ENCODE peak calls at places on chromosome 2, in eight cellular contexts. J, N, M, H, K, C, X and W are unnamed samples.

GRCh38 chr2:73999881-74000597 is 15.3 kb downstream of the TET3 start:
- DNase-seq in N (no peak), K (no peak), C (no peak), H (no peak), M (peak), J (no peak), X (peak), W (no peak)

GRCh38 chr2:231687133-231687852 is 21.0 kb upstream of the PTMA start:
- DNase-seq in X (peak), K (peak), C (peak), J (no peak), N (peak), M (peak), H (no peak), W (peak)

GRCh38 chr2:168316073-168316440 is 68.7 kb upstream of the STK39 start:
- DNase-seq in N (no peak), X (peak), J (no peak), H (no peak), M (no peak), K (no peak), C (no peak), W (no peak)

GRCh38 chr2:127909019-127909418 is 23.3 kb upstream of the AMMECR1L start:
- DNase-seq in H (no peak), J (no peak), K (no peak), M (no peak), N (no peak), X (no peak), C (no peak), W (no peak)

GRCh38 chr2:43005975-43006833 is 213.8 kb upstream of the HAAO start:
- DNase-seq in H (no peak), C (no peak), K (no peak), J (no peak), M (no peak), N (no peak), X (no peak), W (no peak)

GRCh38 chr2:200363279-200363678 is 56.8 kb downstream of the SPATS2L start:
- DNase-seq in C (no peak), N (no peak), X (no peak), K (no peak), J (no peak), M (no peak), H (no peak), W (no peak)

GRCh38 chr2:100952512-100952911 is 49.6 kb upstream of the RPL31 start:
- DNase-seq in K (no peak), N (no peak), J (no peak), C (no peak), M (no peak), X (no peak), H (no peak), W (no peak)

GRCh38 chr2:118841828-118842461 is 5.5 kb downstream of the EN1 start:
- DNase-seq in C (no peak), M (no peak), H (no peak), X (no peak), N (no peak), J (no peak), K (no peak), W (no peak)

GRCh38 chr2:43942881-43943280 is 52.9 kb downstream of the LRPPRC start:
- DNase-seq in N (no peak), J (no peak), X (no peak), C (no peak), K (no peak), M (no peak), H (no peak), W (no peak)

GRCh38 chr2:228767196-228767595 is 503.9 kb downstream of the PID1 start:
- DNase-seq in M (no peak), N (no peak), C (no peak), X (peak), H (no peak), K (no peak), J (no peak), W (no peak)

GRCh38 chr2:65370387-65371093 is 61.9 kb downstream of the SPRED2 start:
- DNase-seq in K (no peak), X (no peak), C (no peak), M (no peak), N (no peak), H (no peak), J (no peak), W (no peak)

GRCh38 chr2:109214651-109215371 is 85.8 kb downstream of the SH3RF3 start:
- DNase-seq in C (no peak), X (no peak), H (no peak), K (no peak), N (no peak), M (no peak), J (no peak), W (no peak)

GRCh38 chr2:86000131-86000937 is 105.4 kb downstream of the POLR1A start:
- DNase-seq in K (no peak), X (peak), H (no peak), N (no peak), M (no peak), C (peak), J (no peak), W (no peak)

GRCh38 chr2:102122115-102122514 is 20.4 kb upstream of the IL1R1 start:
- DNase-seq in X (peak), K (no peak), H (no peak), N (no peak), C (no peak), M (peak), J (no peak), W (no peak)

GRCh38 chr2:159072795-159073194 is 104.4 kb downstream of the TANC1 start:
- DNase-seq in X (peak), M (no peak), J (no peak), K (no peak), N (no peak), H (no peak), C (no peak), W (no peak)

GRCh38 chr2:162030363-162030762 is 43.7 kb downstream of the DPP4 start:
- DNase-seq in H (no peak), N (no peak), M (no peak), X (no peak), J (no peak), K (no peak), C (no peak), W (no peak)

GRCh38 chr2:15734871-15735737 is 143.4 kb downstream of the DDX1 start:
- DNase-seq in K (no peak), H (no peak), C (no peak), X (no peak), M (no peak), N (no peak), J (no peak), W (no peak)

GRCh38 chr2:55155206-55155605 is 76.9 kb downstream of the CLHC1 start:
- DNase-seq in M (no peak), N (no peak), X (no peak), C (no peak), J (no peak), K (no peak), H (no peak), W (no peak)

GRCh38 chr2:212264227-212264626 is 274.4 kb downstream of the ERBB4 start:
- DNase-seq in X (no peak), K (no peak), H (no peak), M (no peak), J (no peak), N (no peak), C (no peak), W (no peak)

GRCh38 chr2:195037072-195037471 is 620.0 kb upstream of the SLC39A10 start:
- DNase-seq in K (no peak), M (no peak), J (no peak), H (no peak), C (no peak), N (no peak), X (no peak), W (no peak)

GRCh38 chr2:48356701-48357322 is 173.1 kb upstream of the STON1 start:
- DNase-seq in K (peak), X (no peak), C (no peak), J (no peak), M (peak), H (no peak), N (no peak), W (no peak)

GRCh38 chr2:190592831-190593230 is 56.1 kb upstream of the NAB1 start:
- DNase-seq in X (peak), H (no peak), C (no peak), N (no peak), M (no peak), J (no peak), K (no peak), W (no peak)

GRCh38 chr2:25331686-25332365 is 9.9 kb downstream of the DNMT3A start:
- DNase-seq in C (peak), J (no peak), M (no peak), H (no peak), N (no peak), K (no peak), X (peak), W (peak)

GRCh38 chr2:227818569-227819397 is 5.1 kb downstream of the CCL20 start:
- DNase-seq in H (peak), X (no peak), J (peak), N (no peak), K (no peak), M (peak), C (peak), W (peak)

GRCh38 chr2:29110916-29111315 is 4.3 kb upstream of the CLIP4 start:
- DNase-seq in N (no peak), K (peak), X (peak), H (no peak), M (peak), J (no peak), C (no peak), W (no peak)

GRCh38 chr2:239674981-239675855 is 274.4 kb upstream of the HDAC4 start:
- DNase-seq in N (no peak), H (no peak), J (no peak), M (no peak), X (no peak), C (no peak), K (no peak), W (no peak)

GRCh38 chr2:217981084-217981730 is 21.6 kb downstream of the TNS1 start:
- DNase-seq in C (peak), H (no peak), N (no peak), K (no peak), M (no peak), X (no peak), J (no peak), W (no peak)

GRCh38 chr2:217980036-217980435 is 22.8 kb downstream of the TNS1 start:
- DNase-seq in X (peak), M (no peak), C (peak), H (peak), J (peak), K (no peak), N (no peak), W (peak)

GRCh38 chr2:217986256-217986961 is 16.4 kb downstream of the TNS1 start:
- DNase-seq in K (no peak), H (no peak), M (no peak), C (peak), J (no peak), N (no peak), X (no peak), W (no peak)

GRCh38 chr2:217980591-217980990 is 22.2 kb downstream of the TNS1 start:
- DNase-seq in M (no peak), N (no peak), H (no peak), C (peak), K (no peak), J (no peak), X (no peak), W (no peak)

DNA sequence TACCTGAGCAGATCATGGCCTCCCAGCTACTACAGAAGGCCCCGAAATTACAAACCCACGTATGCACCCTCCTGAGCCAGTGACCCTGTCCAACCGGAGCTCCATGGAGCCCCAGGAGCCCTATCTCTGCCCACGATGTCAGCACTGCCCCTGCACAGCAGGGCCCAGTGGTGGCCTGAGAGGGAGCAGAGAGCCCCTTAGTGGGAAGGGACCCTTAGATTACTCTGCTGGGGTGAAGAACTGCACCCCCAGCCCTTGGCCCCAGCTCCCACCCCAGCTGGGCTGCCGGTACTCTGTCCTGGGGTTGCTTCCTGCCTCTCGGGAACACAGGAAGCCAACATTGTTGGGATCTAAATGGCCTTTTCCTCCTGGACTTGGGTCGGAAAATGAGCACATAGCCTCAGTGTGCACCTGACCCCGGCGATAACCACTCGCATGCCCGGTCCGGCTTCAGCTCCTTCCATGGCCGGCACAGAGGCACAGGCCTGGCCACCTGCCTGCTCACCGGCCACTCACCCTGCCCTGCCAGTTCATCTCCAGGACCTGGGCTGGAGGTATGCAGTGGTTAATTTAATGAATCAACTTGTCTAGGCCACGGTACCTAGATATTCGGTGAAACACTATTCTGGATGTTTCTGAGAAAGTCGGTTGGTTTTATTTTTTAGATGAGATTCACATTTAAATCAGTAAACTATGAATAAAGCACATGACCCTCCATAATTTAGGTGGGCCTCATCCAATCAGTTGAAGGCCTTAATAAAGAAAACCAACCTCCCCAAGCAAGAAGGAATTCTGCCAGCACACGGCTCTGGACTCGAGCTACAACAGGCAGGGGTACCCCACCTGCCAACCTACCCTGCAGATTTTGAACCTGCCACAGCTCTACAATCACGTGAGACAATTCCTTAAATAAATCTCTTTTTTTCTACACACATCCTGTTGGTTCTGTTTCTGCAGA is 19.2 kb downstream of the TNS1 start:
- DNase-seq in N (no peak), J (no peak), X (no peak), H (no peak), K (no peak), M (no peak), C (peak), W (no peak)
- H3K27ac ChIP-seq in N (no peak), J (peak), X (no peak), H (peak), K (no peak), M (no peak), C (no peak), W (peak)

GRCh38 chr2:10868021-10868420 is 43.7 kb upstream of the KCNF1 start:
- DNase-seq in N (no peak), X (no peak), K (no peak), J (no peak), C (no peak), H (no peak), M (no peak), W (no peak)

GRCh38 chr2:10864888-10865551 is 46.7 kb upstream of the KCNF1 start:
- DNase-seq in X (no peak), K (peak), C (no peak), M (no peak), N (no peak), H (no peak), J (no peak), W (no peak)

GRCh38 chr2:10871978-10872377 is 39.8 kb upstream of the KCNF1 start:
- DNase-seq in X (no peak), N (no peak), J (no peak), C (no peak), M (no peak), H (no peak), K (no peak), W (no peak)

GRCh38 chr2:10865841-10866240 is 45.9 kb upstream of the KCNF1 start:
- DNase-seq in H (no peak), K (no peak), J (no peak), X (no peak), N (no peak), C (no peak), M (no peak), W (no peak)

DNA sequence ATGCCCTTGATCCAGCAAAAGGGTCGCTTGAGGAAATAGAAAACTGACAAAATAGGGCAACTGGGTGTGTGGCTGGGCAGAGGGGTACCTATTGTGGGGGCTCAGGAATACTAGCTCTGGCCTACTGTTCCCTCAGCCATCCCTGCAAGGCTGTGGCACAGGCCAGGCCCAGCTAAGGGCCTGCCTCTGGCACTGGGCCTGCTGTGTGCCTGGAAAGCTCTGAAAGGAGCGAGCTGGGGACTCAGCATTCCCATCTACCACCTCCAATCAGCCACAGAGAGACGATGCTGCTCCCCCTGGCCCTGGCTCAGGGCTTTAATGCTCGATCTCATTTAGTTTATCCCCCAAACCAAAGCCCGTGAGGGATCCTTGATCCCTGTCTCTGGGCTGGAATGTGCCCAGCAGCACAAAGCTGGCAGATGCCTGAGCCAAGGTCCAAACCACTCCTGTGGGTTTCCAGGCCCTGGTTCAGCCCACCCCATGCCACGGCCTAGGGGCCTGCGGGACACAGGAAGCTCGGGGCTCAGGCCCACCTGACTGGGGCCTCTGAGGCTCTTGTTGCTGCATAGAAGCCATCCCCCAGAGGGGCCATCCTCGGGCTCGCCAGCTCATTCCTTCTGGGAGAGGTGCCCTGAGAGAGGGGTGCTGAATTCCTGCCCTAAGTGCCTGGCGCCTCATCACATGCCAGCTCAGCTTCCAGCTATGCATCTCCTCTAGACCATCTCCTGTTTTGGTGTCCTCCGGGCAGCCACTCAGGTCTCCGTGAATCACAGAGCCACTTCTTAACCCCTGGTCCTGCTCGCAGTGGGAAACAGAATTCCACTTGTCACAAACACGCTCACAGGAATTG is 43.0 kb upstream of the KCNF1 start:
- DNase-seq in M (no peak), C (no peak), X (peak), K (no peak), J (no peak), H (no peak), N (no peak), W (no peak)
- H3K27ac ChIP-seq in M (no peak), C (no peak), X (peak), K (no peak), J (peak), H (no peak), N (no peak), W (peak)

GRCh38 chr2:197254776-197255521 is 55.6 kb downstream of the ANKRD44 start:
- DNase-seq in C (no peak), X (peak), N (no peak), J (no peak), H (no peak), K (no peak), M (no peak), W (no peak)
- H3K27ac ChIP-seq in C (no peak), X (peak), N (peak), J (no peak), H (no peak), K (peak), M (peak), W (no peak)

GRCh38 chr2:134246154-134246874 is 7.6 kb upstream of the MGAT5 start:
- DNase-seq in M (no peak), J (no peak), C (no peak), H (no peak), N (no peak), K (no peak), X (no peak), W (no peak)

GRCh38 chr2:134244091-134244490 is 9.8 kb upstream of the MGAT5 start:
- DNase-seq in J (no peak), N (no peak), H (no peak), C (no peak), X (peak), K (no peak), M (no peak), W (no peak)

GRCh38 chr2:134244587-134244986 is 9.3 kb upstream of the MGAT5 start:
- DNase-seq in M (no peak), N (no peak), K (no peak), J (no peak), C (no peak), H (no peak), X (no peak), W (no peak)

GRCh38 chr2:134247679-134248078 is 6.2 kb upstream of the MGAT5 start:
- DNase-seq in H (no peak), N (no peak), K (no peak), C (no peak), J (no peak), X (no peak), M (no peak), W (no peak)

GRCh38 chr2:134245340-134245984 is 8.4 kb upstream of the MGAT5 start:
- DNase-seq in N (peak), X (peak), K (peak), M (peak), C (peak), J (peak), H (peak), W (peak)
- H3K27ac ChIP-seq in N (peak), X (no peak), K (no peak), M (no peak), C (no peak), J (no peak), H (no peak), W (no peak)

GRCh38 chr2:230411484-230412368 is 4.3 kb upstream of the SP100 start:
- DNase-seq in K (peak), N (peak), X (peak), H (peak), M (peak), C (peak), J (no peak), W (peak)
- H3K27ac ChIP-seq in K (peak), N (peak), X (peak), H (peak), M (peak), C (peak), J (peak), W (peak)

DNA sequence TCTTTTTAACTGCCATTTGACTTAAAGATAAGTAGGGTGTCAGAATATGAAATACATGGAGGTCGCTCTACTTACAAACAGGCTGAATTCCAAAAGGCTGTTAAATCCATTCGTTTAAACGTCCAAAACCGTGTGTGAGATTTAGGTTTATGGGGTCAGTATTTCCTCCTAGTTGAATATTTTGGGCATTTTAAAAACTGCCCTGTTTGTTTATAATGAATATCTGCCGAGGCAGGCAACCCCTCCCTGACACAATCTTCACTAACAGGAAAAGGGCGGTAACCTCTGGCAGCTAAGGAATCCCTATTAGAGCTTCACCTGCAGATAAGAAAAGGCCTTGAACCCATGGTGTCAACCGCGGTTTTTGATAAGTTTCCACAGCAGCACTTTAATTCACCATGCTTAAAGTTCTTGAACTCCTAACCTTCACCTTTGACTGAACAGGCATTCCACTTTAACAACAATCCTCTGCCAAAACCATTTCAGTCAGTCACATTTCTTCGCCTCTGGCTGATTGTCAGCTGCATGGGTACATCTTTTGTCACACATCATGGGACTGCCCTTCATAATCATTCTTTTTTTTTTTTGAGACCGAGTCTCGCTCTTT is 17.8 kb downstream of the TRAK2 start:
- DNase-seq in C (no peak), X (no peak), J (no peak), K (no peak), H (no peak), M (no peak), N (no peak), W (no peak)
- H3K27ac ChIP-seq in C (no peak), X (peak), J (peak), K (no peak), H (no peak), M (peak), N (peak), W (peak)

GRCh38 chr2:152448621-152449020 is 113.6 kb downstream of the FMNL2 start:
- DNase-seq in C (no peak), N (no peak), K (no peak), X (no peak), M (no peak), J (no peak), H (no peak), W (no peak)
- H3K27ac ChIP-seq in C (no peak), N (no peak), K (no peak), X (no peak), M (no peak), J (no peak), H (no peak), W (no peak)